ENCODE peak calls at places on chromosome 15, in seven cellular contexts. A is kidney; F is OCI-LY7; H is neuronal stem cell; M is tibial nerve; B is CD8-positive, alpha-beta T cell; O is cardiac muscle cell. Z is an unnamed sample. For H3K9me3 and H3K4me1, the result is how much of the 10 kb centered on the place peaks cover.

GRCh38 chr15:60916674-60917468 is 312.2 kb downstream of the RORA start:
- DNase-seq in A (peak), F (peak), H (peak), M (peak), B (peak), O (peak), Z (no peak)

GRCh38 chr15:40567111-40567510 is 2.0 kb upstream of the RPUSD2 start:
- DNase-seq in A (no peak), F (peak), H (no peak), M (no peak), B (no peak), O (no peak), Z (no peak)

GRCh38 chr15:31489801-31490646 is 163.4 kb downstream of the KLF13 start:
- DNase-seq in A (peak), F (peak), H (no peak), M (no peak), B (no peak), O (peak), Z (no peak)

GRCh38 chr15:89531796-89532537 is 35.6 kb upstream of the RHCG start:
- DNase-seq in A (no peak), F (no peak), H (no peak), M (no peak), B (no peak), O (no peak), Z (no peak)

GRCh38 chr15:43518073-43518761 is 809 bp downstream of the MAP1A start:
- DNase-seq in A (no peak), F (peak), H (no peak), M (no peak), B (no peak), O (peak), Z (no peak)

GRCh38 chr15:62173215-62173614 is 8.1 kb upstream of the C2CD4B start:
- DNase-seq in A (no peak), F (no peak), H (no peak), M (no peak), B (no peak), O (no peak), Z (no peak)

GRCh38 chr15:65115542-65115941 is 542 bp upstream of the UBAP1L start:
- DNase-seq in A (no peak), F (no peak), H (no peak), M (no peak), B (no peak), O (no peak), Z (no peak)

GRCh38 chr15:55222588-55222987 is 25.8 kb upstream of the RSL24D1 start:
- DNase-seq in A (no peak), F (peak), H (no peak), M (no peak), B (no peak), O (no peak), Z (no peak)

GRCh38 chr15:51883436-51883835 is 54.0 kb downstream of the TMOD3 start:
- DNase-seq in A (no peak), F (no peak), H (no peak), M (no peak), B (no peak), O (no peak), Z (no peak)

GRCh38 chr15:44300567-44300966 is 12.0 kb downstream of the GOLM2 start:
- DNase-seq in A (no peak), F (peak), H (no peak), M (no peak), B (no peak), O (no peak), Z (no peak)

GRCh38 chr15:49901867-49902775 is 216.9 kb downstream of the ATP8B4 start:
- DNase-seq in A (no peak), F (no peak), H (no peak), M (no peak), B (no peak), O (no peak), Z (no peak)

GRCh38 chr15:43748376-43748775 is 2.1 kb downstream of the PDIA3 start:
- DNase-seq in A (no peak), F (peak), H (no peak), M (no peak), B (no peak), O (no peak), Z (no peak)

GRCh38 chr15:98801234-98801561 is 152.9 kb downstream of the IGF1R start:
- DNase-seq in A (no peak), F (no peak), H (peak), M (no peak), B (peak), O (no peak), Z (no peak)

GRCh38 chr15:89835190-89835564 is 20.5 kb upstream of the ANPEP start:
- DNase-seq in A (no peak), F (no peak), H (no peak), M (no peak), B (no peak), O (no peak), Z (no peak)

GRCh38 chr15:78100886-78101285 is 8.5 kb downstream of the SH2D7 start:
- DNase-seq in A (no peak), F (no peak), H (no peak), M (no peak), B (no peak), O (no peak), Z (no peak)

GRCh38 chr15:35771878-35772442 is 226.0 kb upstream of the DPH6 start:
- DNase-seq in A (no peak), F (no peak), H (no peak), M (no peak), B (no peak), O (no peak), Z (no peak)

GRCh38 chr15:31328425-31328998 is 1.9 kb downstream of the KLF13 start:
- DNase-seq in A (peak), F (peak), H (no peak), M (no peak), B (peak), O (no peak), Z (no peak)

GRCh38 chr15:58420579-58421043 is 11.2 kb upstream of the LIPC start:
- DNase-seq in A (no peak), F (no peak), H (no peak), M (no peak), B (no peak), O (no peak), Z (no peak)

GRCh38 chr15:32687556-32687955 is 30.2 kb upstream of the GREM1 start:
- DNase-seq in A (no peak), F (no peak), H (no peak), M (no peak), B (no peak), O (no peak), Z (no peak)

GRCh38 chr15:40320409-40320808 is 3.1 kb upstream of the INAFM2 start:
- DNase-seq in A (no peak), F (no peak), H (no peak), M (no peak), B (no peak), O (no peak), Z (no peak)

GRCh38 chr15:69164807-69165636 is 4.6 kb downstream of the GLCE start:
- DNase-seq in A (no peak), F (no peak), H (no peak), M (no peak), B (no peak), O (no peak), Z (no peak)

GRCh38 chr15:39472661-39473657 is 107.9 kb upstream of the THBS1 start:
- DNase-seq in A (peak), F (no peak), H (no peak), M (peak), B (no peak), O (peak), Z (no peak)

GRCh38 chr15:43274136-43274535 is 7.4 kb upstream of the TGM5 start:
- DNase-seq in A (no peak), F (no peak), H (no peak), M (no peak), B (no peak), O (no peak), Z (no peak)

GRCh38 chr15:86193716-86194408 is 114.2 kb downstream of the AGBL1 start:
- DNase-seq in A (no peak), F (no peak), H (no peak), M (no peak), B (no peak), O (no peak), Z (no peak)

GRCh38 chr15:40906947-40907802 is 12.9 kb downstream of the VPS18 start:
- DNase-seq in A (peak), F (peak), H (no peak), M (no peak), B (peak), O (no peak), Z (no peak)

GRCh38 chr15:27328616-27329015 is 357.6 kb downstream of the GABRG3 start:
- DNase-seq in A (no peak), F (no peak), H (no peak), M (no peak), B (no peak), O (no peak), Z (no peak)

GRCh38 chr15:66294157-66294931 is 976 bp downstream of the DIS3L start:
- DNase-seq in A (no peak), F (peak), H (peak), M (no peak), B (no peak), O (peak), Z (peak)

GRCh38 chr15:31606261-31606669 is 279.6 kb downstream of the KLF13 start:
- DNase-seq in A (no peak), F (no peak), H (no peak), M (no peak), B (no peak), O (no peak), Z (no peak)

GRCh38 chr15:25465835-25466234 is 27.0 kb upstream of the UBE3A start:
- DNase-seq in A (peak), F (no peak), H (no peak), M (no peak), B (no peak), O (no peak), Z (no peak)

GRCh38 chr15:66389859-66390382 is 3.2 kb downstream of the MAP2K1 start:
- DNase-seq in A (no peak), F (peak), H (no peak), M (no peak), B (no peak), O (no peak), Z (no peak)

GRCh38 chr15:65829150-65829764 is 37.2 kb upstream of the DENND4A start:
- DNase-seq in A (no peak), F (peak), H (no peak), M (no peak), B (no peak), O (no peak), Z (no peak)

GRCh38 chr15:92167413-92167950 is 226.2 kb upstream of the ST8SIA2 start:
- DNase-seq in A (no peak), F (no peak), H (no peak), M (no peak), B (no peak), O (no peak), Z (no peak)

GRCh38 chr15:79172032-79172481 is 81.5 kb upstream of the RASGRF1 start:
- DNase-seq in A (no peak), F (no peak), H (no peak), M (no peak), B (no peak), O (no peak), Z (no peak)

GRCh38 chr15:99155961-99156443 is 51.1 kb downstream of the SYNM start:
- DNase-seq in A (no peak), F (no peak), H (no peak), M (no peak), B (no peak), O (no peak), Z (no peak)

GRCh38 chr15:64478863-64479262 is 18.5 kb downstream of the ZNF609 start:
- DNase-seq in A (no peak), F (no peak), H (no peak), M (no peak), B (no peak), O (no peak), Z (no peak)

GRCh38 chr15:33309602-33310276 is 1.0 kb upstream of the RYR3 start:
- DNase-seq in A (peak), F (peak), H (peak), M (no peak), B (no peak), O (peak), Z (no peak)

GRCh38 chr15:46580487-46580886 is 945.7 kb downstream of the SQOR start:
- DNase-seq in A (no peak), F (no peak), H (no peak), M (no peak), B (no peak), O (no peak), Z (no peak)

GRCh38 chr15:46577767-46578166 is 942.9 kb downstream of the SQOR start:
- DNase-seq in A (no peak), F (no peak), H (no peak), M (no peak), B (no peak), O (no peak), Z (no peak)

GRCh38 chr15:46576611-46577010 is 941.8 kb downstream of the SQOR start:
- DNase-seq in A (no peak), F (no peak), H (no peak), M (no peak), B (no peak), O (no peak), Z (no peak)
- H3K9me3 ChIP-seq in A (under half), F (under half), H (under half), M (under half), B (under half), O (under half), Z (under half)

GRCh38 chr15:42056934-42057743 is 36.3 kb upstream of the PLA2G4E start:
- DNase-seq in A (peak), F (peak), H (peak), M (no peak), B (peak), O (peak), Z (no peak)
- H3K4me3 ChIP-seq in A (peak), F (no peak), H (peak), M (peak), B (peak), O (no peak), Z (peak)

DNA sequence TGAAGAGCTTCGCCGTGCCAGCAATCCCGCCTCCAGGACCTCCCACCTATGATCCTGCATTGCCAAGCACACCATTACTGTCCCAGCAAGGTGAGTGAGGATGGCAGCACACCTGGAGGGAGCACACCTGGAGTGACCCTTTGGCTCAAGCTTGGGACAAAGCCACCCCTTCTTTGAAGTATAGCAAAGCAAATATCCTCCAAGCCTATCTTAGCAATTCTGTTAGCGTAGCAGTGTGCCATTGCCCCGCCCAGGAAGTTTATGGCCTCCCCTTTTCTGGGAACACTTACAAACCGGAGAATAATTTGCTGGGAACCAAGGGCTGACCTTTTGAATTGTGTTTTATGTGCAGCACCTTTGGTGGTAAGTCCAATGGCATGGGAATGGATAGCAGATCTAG is 70.2 kb downstream of the HCN4 start:
- DNase-seq in A (no peak), F (no peak), H (no peak), M (no peak), B (no peak), O (no peak), Z (no peak)
- H3K4me1 ChIP-seq in A (under half), F (under half), H (under half), M (under half), B (under half), O (under half), Z (under half)

GRCh38 chr15:53046153-53046790 is 256.1 kb upstream of the ONECUT1 start:
- DNase-seq in A (no peak), F (no peak), H (no peak), M (no peak), B (no peak), O (no peak), Z (no peak)
- H3K9me3 ChIP-seq in A (under half), F (under half), H (under half), M (under half), B (under half), O (under half), Z (under half)

DNA sequence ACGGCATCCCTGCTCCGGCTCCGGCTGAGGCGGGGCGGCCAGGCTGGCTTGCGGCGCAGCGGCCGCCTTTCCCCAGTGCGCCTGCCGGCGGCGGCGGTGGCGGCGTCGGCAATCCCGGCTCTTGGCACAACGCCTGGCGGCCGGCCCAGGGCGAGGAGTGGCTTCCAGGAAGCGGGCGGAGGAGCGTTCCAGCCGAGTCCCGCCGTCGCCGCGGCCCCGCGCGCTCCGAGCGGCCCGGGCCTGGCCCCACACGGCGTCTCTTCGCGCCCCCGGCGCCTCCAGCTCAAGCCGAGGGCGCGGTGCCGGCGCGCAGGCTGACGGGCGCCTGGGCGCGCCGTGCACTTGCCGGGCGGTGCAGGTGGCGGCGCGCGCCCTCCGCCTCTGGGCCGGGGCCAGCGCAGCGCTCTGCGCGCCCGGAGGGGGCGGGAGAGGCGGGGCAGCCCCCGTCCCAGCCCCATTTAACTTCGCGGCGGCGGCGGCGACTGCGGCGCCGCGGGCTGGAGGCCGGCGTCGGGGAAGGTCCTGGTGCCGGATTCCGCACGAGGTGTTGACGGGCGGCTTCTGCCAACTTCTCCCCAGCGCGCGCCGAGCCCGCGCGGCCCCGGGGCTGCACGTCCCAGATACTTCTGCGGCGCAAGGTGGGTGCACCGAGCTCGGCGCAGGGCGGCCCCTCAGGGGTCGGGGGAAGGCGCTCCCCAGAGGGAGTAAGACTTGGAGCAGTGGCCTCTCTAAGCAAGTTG is at the start of gene ADAMTSL3:
- DNase-seq in A (peak), F (no peak), H (peak), M (peak), B (no peak), O (peak), Z (no peak)
- H3K4me3 ChIP-seq in A (peak), F (no peak), H (peak), M (peak), B (no peak), O (peak), Z (peak)

GRCh38 chr15:97501291-97501690 is 459.2 kb upstream of the ARRDC4 start:
- DNase-seq in A (no peak), F (no peak), H (no peak), M (no peak), B (no peak), O (no peak), Z (no peak)

GRCh38 chr15:97504031-97504430 is 456.5 kb upstream of the ARRDC4 start:
- DNase-seq in A (no peak), F (no peak), H (no peak), M (no peak), B (no peak), O (no peak), Z (no peak)

GRCh38 chr15:97502038-97502437 is 458.5 kb upstream of the ARRDC4 start:
- DNase-seq in A (no peak), F (no peak), H (no peak), M (no peak), B (no peak), O (no peak), Z (no peak)
- H3K4me1 ChIP-seq in A (under half), F (under half), H (under half), M (under half), B (under half), O (under half), Z (under half)

DNA sequence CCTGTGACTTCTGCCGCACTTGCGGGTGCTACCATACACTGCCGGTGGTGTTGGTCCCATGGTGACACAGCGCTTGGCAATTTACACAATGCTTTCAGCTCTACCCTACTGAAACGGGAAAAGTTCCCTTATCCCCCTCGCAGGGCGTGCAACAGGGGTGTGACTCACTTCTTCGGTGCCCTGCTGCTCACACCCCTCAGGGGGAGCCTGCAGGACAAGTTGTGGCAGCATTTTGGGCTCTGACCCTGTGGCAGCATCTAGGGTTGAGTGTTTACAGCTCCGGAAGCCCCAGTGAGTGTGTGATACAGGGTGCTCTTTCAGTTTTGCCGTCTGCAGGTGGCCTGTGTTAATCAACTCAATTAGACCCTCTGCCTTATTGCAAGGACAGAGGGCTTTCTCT is 324.7 kb upstream of the RGMA start:
- DNase-seq in A (no peak), F (no peak), H (no peak), M (no peak), B (no peak), O (no peak), Z (no peak)
- H3K9me3 ChIP-seq in A (under half), F (under half), H (under half), M (under half), B (under half), O (under half), Z (under half)